ENCODE peak calls at places on chromosomes 7 and 10, in four cellular contexts. R is AG09319, H is HCT116, T is MCF 10A. U is an unnamed sample.

GRCh38 chr10:127612-128432 is 7.4 kb upstream of the ZMYND11 start:
- DNase-seq in R (no peak), H (no peak), T (no peak), U (no peak)

GRCh38 chr7:70647801-70648491 is 484.0 kb upstream of the GALNT17 start:
- DNase-seq in R (no peak), H (no peak), T (no peak), U (no peak)

GRCh38 chr7:13793926-13794325 is 195.5 kb downstream of the ETV1 start:
- DNase-seq in R (no peak), H (no peak), T (no peak), U (no peak)

GRCh38 chr7:141317033-141317585 is 234.1 kb upstream of the AGK start:
- DNase-seq in R (no peak), H (no peak), T (no peak), U (no peak)

GRCh38 chr7:20218261-20218660 is 1.1 kb upstream of the MACC1 start:
- DNase-seq in R (no peak), H (no peak), T (no peak), U (no peak)

GRCh38 chr7:139108256-139109187 is 998 bp downstream of the ZC3HAV1 start:
- DNase-seq in R (no peak), H (no peak), T (peak), U (no peak)

GRCh38 chr7:136870799-136871487 is 2.5 kb downstream of the CHRM2 start:
- DNase-seq in R (no peak), H (no peak), T (no peak), U (no peak)

GRCh38 chr7:138881578-138882188 is 83.7 kb upstream of the ATP6V0A4 start:
- DNase-seq in R (no peak), H (no peak), T (no peak), U (no peak)

GRCh38 chr10:29554660-29555059 is 80.1 kb downstream of the SVIL start:
- DNase-seq in R (no peak), H (no peak), T (peak), U (no peak)

GRCh38 chr7:87345962-87346371 is 503 bp downstream of the CROT start:
- DNase-seq in R (no peak), H (no peak), T (no peak), U (no peak)

GRCh38 chr7:87347682-87348081 is 2.2 kb downstream of the CROT start:
- DNase-seq in R (no peak), H (no peak), T (no peak), U (no peak)

GRCh38 chr7:87344446-87344845 is 1.0 kb upstream of the CROT start:
- DNase-seq in R (no peak), H (no peak), T (peak), U (no peak)

GRCh38 chr7:87347207-87347606 is 1.7 kb downstream of the CROT start:
- DNase-seq in R (no peak), H (no peak), T (no peak), U (no peak)

GRCh38 chr7:87345166-87345927 is at the start of gene CROT:
- DNase-seq in R (peak), H (no peak), T (peak), U (peak)
- TF ChIP-seq CTCF in R (no peak), H (no peak), T (no peak), U (no peak)

GRCh38 chr7:130154501-130155317 is 50.5 kb downstream of the TMEM209 start:
- DNase-seq in R (no peak), H (no peak), T (peak), U (no peak)
- TF ChIP-seq CTCF in R (no peak), H (no peak), T (peak), U (no peak)

GRCh38 chr7:85851571-85852193 is 664.8 kb upstream of the SEMA3D start:
- DNase-seq in R (peak), H (peak), T (peak), U (no peak)
- TF ChIP-seq CTCF in R (peak), H (peak), T (peak), U (peak)

DNA sequence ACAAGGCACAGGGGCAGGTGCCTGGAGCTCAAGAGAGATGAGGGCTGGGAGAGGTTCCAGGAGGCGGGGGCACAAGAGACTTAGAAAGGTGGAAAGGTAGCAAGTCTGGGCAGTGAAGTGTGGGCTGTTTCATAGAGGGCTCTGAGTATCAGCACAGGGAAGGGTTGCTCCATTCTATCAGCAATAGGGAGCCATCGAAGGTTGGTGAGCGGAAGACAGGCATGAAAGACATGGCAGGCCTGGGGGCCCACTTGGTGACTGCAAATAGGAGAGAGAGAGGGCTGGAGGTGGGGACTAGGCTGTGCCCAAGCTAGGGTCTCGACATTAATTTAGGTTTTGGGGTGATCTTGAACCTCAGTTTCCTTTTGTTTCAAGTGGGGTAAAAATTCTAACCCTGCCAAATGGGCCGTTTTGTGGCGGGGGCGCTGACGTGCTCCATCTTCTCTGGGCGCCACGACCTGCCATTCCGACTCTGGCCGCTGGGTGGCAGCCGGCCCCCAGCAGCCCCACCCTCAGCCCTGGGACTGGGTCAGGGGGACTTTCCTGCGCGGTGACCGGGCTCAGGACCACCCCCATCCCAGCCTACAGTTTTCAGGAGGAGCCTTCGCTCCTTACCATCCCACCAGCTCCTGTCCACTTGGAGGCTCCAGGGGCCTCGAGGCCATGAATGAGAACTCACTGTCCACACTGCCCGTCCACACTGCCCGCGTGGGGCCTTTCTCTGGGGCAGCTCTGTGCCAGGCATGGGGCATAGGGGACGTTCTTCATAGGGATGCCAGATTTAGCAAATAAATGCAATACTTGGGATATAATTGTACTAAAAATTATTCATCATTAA is 37.2 kb upstream of the PCBD1 start:
- DNase-seq in R (no peak), H (no peak), T (peak), U (no peak)
- TF ChIP-seq CTCF in R (peak), H (peak), T (peak), U (peak)

GRCh38 chr10:130401860-130402765 is 265.9 kb downstream of the GLRX3 start:
- DNase-seq in R (no peak), H (no peak), T (no peak), U (no peak)

GRCh38 chr10:130403153-130403890 is 267.1 kb downstream of the GLRX3 start:
- DNase-seq in R (no peak), H (no peak), T (no peak), U (no peak)

GRCh38 chr10:130399425-130399950 is 263.3 kb downstream of the GLRX3 start:
- DNase-seq in R (no peak), H (no peak), T (no peak), U (no peak)

GRCh38 chr10:130398090-130398994 is 262.2 kb downstream of the GLRX3 start:
- DNase-seq in R (no peak), H (no peak), T (no peak), U (no peak)

GRCh38 chr10:130400890-130401289 is 264.7 kb downstream of the GLRX3 start:
- DNase-seq in R (no peak), H (no peak), T (no peak), U (no peak)
- TF ChIP-seq CTCF in R (no peak), H (no peak), T (no peak), U (no peak)

GRCh38 chr10:111936143-111936542 is 247.4 kb downstream of the GPAM start:
- DNase-seq in R (no peak), H (no peak), T (no peak), U (no peak)

GRCh38 chr10:111934926-111935325 is 248.6 kb downstream of the GPAM start:
- DNase-seq in R (no peak), H (no peak), T (no peak), U (no peak)

GRCh38 chr10:111933937-111934336 is 249.6 kb downstream of the GPAM start:
- DNase-seq in R (no peak), H (no peak), T (no peak), U (no peak)
- TF ChIP-seq CTCF in R (no peak), H (no peak), T (peak), U (no peak)

GRCh38 chr10:79065853-79066252 is 2.9 kb upstream of the ZMIZ1 start:
- DNase-seq in R (no peak), H (no peak), T (no peak), U (no peak)

GRCh38 chr10:79068203-79068561 is 584 bp upstream of the ZMIZ1 start:
- DNase-seq in R (no peak), H (no peak), T (peak), U (no peak)

GRCh38 chr10:79067241-79068202 is 1.2 kb upstream of the ZMIZ1 start:
- DNase-seq in R (peak), H (peak), T (peak), U (no peak)

GRCh38 chr10:79065091-79065551 is 3.6 kb upstream of the ZMIZ1 start:
- DNase-seq in R (no peak), H (no peak), T (no peak), U (no peak)

GRCh38 chr10:79066460-79067240 is 2.1 kb upstream of the ZMIZ1 start:
- DNase-seq in R (no peak), H (no peak), T (peak), U (no peak)
- TF ChIP-seq CTCF in R (peak), H (peak), T (no peak), U (no peak)

GRCh38 chr7:30284298-30285066 is at the start of gene ZNRF2:
- DNase-seq in R (peak), H (peak), T (peak), U (peak)
- TF ChIP-seq CTCF in R (peak), H (peak), T (peak), U (peak)

DNA sequence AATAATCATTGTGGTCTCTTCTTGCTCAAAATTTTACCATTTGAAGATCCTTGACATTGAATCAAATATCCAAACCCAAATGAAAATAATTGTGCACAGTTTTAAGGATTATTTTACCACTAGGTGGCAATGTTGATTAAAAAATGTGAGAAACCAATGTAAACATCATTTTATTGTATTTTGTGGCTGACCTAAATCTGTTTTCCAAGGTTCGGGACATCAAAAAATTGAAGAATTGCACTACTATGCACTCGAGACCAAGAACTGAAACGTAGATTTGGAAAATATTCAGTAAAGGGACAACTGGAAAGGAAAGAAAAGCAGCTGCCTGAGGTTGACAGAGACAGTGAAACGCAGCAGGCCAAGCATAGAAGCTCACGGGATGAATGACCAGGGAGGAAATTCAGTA is 259.3 kb downstream of the SNX13 start:
- DNase-seq in R (no peak), H (peak), T (peak), U (peak)
- TF ChIP-seq CTCF in R (peak), H (peak), T (peak), U (peak)

U was measured in Panc1.